ENCODE peak calls at places on chromosome 2, in six cellular contexts. Z is neuronal stem cell; J is IMR-90; S is CD4-positive, CD25-positive, alpha-beta regulatory T cell; B is mesendoderm; A is lung. Y is an unnamed sample. For H3K4me1, the result is how much of the 10 kb centered on the place peaks cover.

GRCh38 chr2:68740184-68740914 is 5.7 kb downstream of the ARHGAP25 start:
- DNase-seq in Z (no peak), J (peak), S (no peak), B (no peak), A (no peak), Y (no peak)

GRCh38 chr2:127032601-127033000 is 74.4 kb downstream of the BIN1 start:
- DNase-seq in Z (no peak), J (no peak), S (no peak), B (no peak), A (no peak), Y (no peak)

GRCh38 chr2:75475049-75475448 is 85.7 kb downstream of the EVA1A start:
- DNase-seq in Z (no peak), J (no peak), S (no peak), B (no peak), A (no peak), Y (no peak)

GRCh38 chr2:159211447-159212396 is 74.8 kb downstream of the WDSUB1 start:
- DNase-seq in Z (peak), J (peak), S (no peak), B (peak), A (no peak), Y (no peak)

GRCh38 chr2:216131175-216131926 is 22.2 kb downstream of the XRCC5 start:
- DNase-seq in Z (no peak), J (no peak), S (peak), B (no peak), A (no peak), Y (no peak)

GRCh38 chr2:115163572-115163971 is 721.1 kb downstream of the DPP10 start:
- DNase-seq in Z (no peak), J (no peak), S (no peak), B (peak), A (no peak), Y (no peak)

GRCh38 chr2:33521791-33522281 is 45.4 kb downstream of the RASGRP3 start:
- DNase-seq in Z (no peak), J (no peak), S (no peak), B (no peak), A (no peak), Y (no peak)

GRCh38 chr2:232276084-232276738 is 102.3 kb upstream of the ALPP start:
- DNase-seq in Z (no peak), J (no peak), S (no peak), B (peak), A (no peak), Y (no peak)

GRCh38 chr2:133495226-133495625 is 73.0 kb downstream of the NCKAP5 start:
- DNase-seq in Z (no peak), J (no peak), S (no peak), B (no peak), A (no peak), Y (no peak)

GRCh38 chr2:26754972-26755670 is 9.0 kb upstream of the SLC35F6 start:
- DNase-seq in Z (no peak), J (no peak), S (no peak), B (peak), A (no peak), Y (no peak)

GRCh38 chr2:149472413-149472812 is 115.2 kb downstream of the MMADHC start:
- DNase-seq in Z (no peak), J (no peak), S (no peak), B (no peak), A (no peak), Y (no peak)

GRCh38 chr2:196459539-196459938 is 180.0 kb upstream of the CCDC150 start:
- DNase-seq in Z (no peak), J (peak), S (no peak), B (peak), A (no peak), Y (no peak)

GRCh38 chr2:138403431-138403927 is 98.1 kb upstream of the SPOPL start:
- DNase-seq in Z (no peak), J (no peak), S (no peak), B (no peak), A (no peak), Y (no peak)

GRCh38 chr2:192029089-192029488 is 165.6 kb downstream of the TMEFF2 start:
- DNase-seq in Z (no peak), J (peak), S (no peak), B (peak), A (no peak), Y (no peak)

GRCh38 chr2:98698896-98699295 is 32.0 kb downstream of the MGAT4A start:
- DNase-seq in Z (no peak), J (no peak), S (no peak), B (no peak), A (no peak), Y (no peak)
- H3K4me1 ChIP-seq in Z (under half), J (under half), S (under half), B (under half), A (under half), Y (under half)

DNA sequence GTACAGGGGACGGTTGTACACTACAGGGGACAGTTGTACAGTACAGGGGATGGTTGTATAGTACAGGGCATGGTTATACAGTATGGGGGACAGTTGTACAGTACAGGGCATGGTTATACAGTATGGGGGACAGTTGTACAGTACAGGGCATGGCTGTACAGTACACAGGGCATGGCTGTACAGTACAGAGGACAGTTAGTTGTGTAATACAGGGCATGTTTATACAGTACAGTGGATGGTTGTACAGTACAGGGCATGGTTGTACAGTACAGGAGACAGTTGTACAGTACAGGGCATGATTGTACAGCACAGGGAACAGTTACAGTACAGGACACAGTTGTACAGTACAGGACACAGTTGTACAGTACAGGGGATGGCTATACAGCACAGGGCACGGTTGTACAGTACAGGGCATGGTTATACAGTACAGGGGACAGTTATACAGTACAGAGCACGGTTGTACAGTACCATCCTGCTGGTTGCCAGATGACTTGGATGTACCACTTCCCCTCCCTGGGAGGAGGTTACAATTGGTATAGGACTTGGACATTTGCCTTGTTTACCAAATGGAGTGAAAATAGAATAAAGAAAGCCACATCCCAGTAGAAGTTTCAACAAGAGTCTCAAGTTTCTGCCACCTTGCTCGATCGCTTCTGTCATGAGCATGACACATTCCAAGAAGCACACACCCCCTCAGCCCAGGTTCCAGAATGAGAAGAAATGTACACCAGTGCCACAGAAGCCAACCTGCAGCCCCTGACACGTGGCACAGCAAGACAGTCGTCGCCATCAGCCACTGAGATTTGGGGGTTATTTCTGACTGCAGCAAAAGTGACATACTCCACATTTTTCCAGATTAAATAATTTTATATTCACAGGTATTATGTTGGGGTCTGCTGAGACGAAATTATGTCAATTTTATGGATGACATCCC is 16.0 kb downstream of the CYRIA start:
- DNase-seq in Z (no peak), J (no peak), S (no peak), B (no peak), A (no peak), Y (no peak)
- H3K4me1 ChIP-seq in Z (under half), J (under half), S (under half), B (under half), A (under half), Y (under half)

GRCh38 chr2:18792226-18792629 is 202.9 kb upstream of the NT5C1B start:
- DNase-seq in Z (no peak), J (no peak), S (no peak), B (no peak), A (no peak), Y (no peak)
- H3K4me1 ChIP-seq in Z (under half), J (under half), S (under half), B (under half), A (under half), Y (under half)

DNA sequence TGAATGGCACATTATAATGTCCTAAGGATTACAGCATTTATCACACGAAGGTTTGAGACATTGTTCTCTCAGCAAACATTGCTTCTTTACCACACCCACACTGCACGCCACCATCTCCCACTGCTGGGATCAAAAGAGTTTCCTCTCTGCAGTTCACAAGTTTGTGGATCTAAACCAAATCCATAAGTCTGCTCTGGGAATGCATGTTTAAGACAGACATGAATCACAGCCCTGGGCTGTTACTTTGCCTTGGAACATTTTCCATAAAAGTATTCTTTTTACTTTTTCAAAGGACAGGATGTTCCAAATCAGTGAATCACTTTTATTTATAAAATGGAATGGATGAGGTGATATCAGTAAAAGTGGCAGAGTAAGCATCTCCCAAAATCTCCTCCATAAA is 36.1 kb downstream of the STPG4 start:
- DNase-seq in Z (no peak), J (peak), S (no peak), B (no peak), A (no peak), Y (no peak)
- H3K4me1 ChIP-seq in Z (under half), J (under half), S (under half), B (under half), A (under half), Y (under half)

GRCh38 chr2:28404086-28404485 is 11.4 kb downstream of the FOSL2 start:
- DNase-seq in Z (no peak), J (no peak), S (no peak), B (no peak), A (no peak), Y (no peak)

GRCh38 chr2:28406276-28407096 is 13.8 kb downstream of the FOSL2 start:
- DNase-seq in Z (no peak), J (peak), S (no peak), B (peak), A (peak), Y (peak)

GRCh38 chr2:28407131-28407975 is 14.7 kb downstream of the FOSL2 start:
- DNase-seq in Z (no peak), J (no peak), S (no peak), B (no peak), A (no peak), Y (no peak)

GRCh38 chr2:28403388-28403956 is 10.8 kb downstream of the FOSL2 start:
- DNase-seq in Z (no peak), J (no peak), S (no peak), B (no peak), A (no peak), Y (peak)

GRCh38 chr2:28405537-28405936 is 12.9 kb downstream of the FOSL2 start:
- DNase-seq in Z (no peak), J (no peak), S (no peak), B (no peak), A (no peak), Y (no peak)
- H3K4me1 ChIP-seq in Z (under half), J (under half), S (under half), B (under half), A (under half), Y (under half)

GRCh38 chr2:167480232-167480985 is 592.1 kb downstream of the XIRP2 start:
- DNase-seq in Z (no peak), J (no peak), S (no peak), B (peak), A (no peak), Y (no peak)
- H3K4me1 ChIP-seq in Z (under half), J (under half), S (under half), B (under half), A (under half), Y (under half)

GRCh38 chr2:144452169-144453038 is 67.5 kb downstream of the ZEB2 start:
- DNase-seq in Z (peak), J (peak), S (no peak), B (peak), A (no peak), Y (no peak)
- H3K4me1 ChIP-seq in Z (under half), J (under half), S (under half), B (under half), A (under half), Y (under half)

DNA sequence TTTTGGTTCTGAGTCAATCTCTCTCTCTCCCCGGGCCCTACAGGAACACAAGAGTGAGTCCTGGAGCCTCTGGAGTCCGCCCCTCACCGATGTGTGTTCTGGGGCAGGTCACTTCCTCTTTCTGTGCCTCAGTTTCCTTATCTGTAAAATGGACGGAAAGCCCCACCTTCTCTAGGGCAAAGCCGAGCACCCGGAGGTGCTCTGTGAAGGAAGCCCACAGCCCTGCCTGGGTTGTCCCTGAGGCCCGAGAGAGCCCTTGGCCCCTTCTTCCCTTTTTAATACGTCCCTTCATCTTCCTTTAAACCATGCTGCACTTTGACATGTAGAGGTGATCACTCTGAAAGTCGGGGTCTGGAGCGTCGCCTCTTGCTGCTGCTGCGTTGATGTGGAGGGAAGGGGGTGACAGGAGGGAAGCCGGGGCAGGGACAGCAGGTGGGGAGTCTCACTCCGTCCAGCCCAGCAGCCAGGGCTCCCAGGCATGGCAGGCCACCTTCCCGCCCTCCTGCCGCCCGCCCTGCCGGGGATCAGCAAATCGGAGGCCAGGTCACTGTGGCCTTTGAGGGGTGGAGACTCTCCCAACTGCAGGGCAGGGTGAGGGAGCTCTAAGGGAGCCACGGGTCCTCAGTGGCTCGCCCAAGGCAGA is 136.1 kb upstream of the ID2 start:
- DNase-seq in Z (no peak), J (no peak), S (no peak), B (no peak), A (no peak), Y (peak)
- H3K4me1 ChIP-seq in Z (under half), J (under half), S (under half), B (under half), A (under half), Y (under half)

Y was measured in aorta.